ENCODE peak calls at places on chromosomes 16 and 17, in six cellular contexts. M is CD4-positive, alpha-beta T cell; L is Caco-2; K is left ventricle myocardium inferior; J is BJ; R is AG04450. I is an unnamed sample.

GRCh38 chr16:81446318-81447275 is 2.0 kb downstream of the CMIP start:
- DNase-seq in R (no peak), M (no peak), K (no peak), L (no peak), J (no peak), I (no peak)

GRCh38 chr16:3876695-3877094 is 3.8 kb downstream of the CREBBP start:
- DNase-seq in J (no peak), M (no peak), R (no peak), K (no peak), L (no peak), I (no peak)

GRCh38 chr17:76543482-76544122 is 3.8 kb downstream of the PRCD start:
- DNase-seq in L (no peak), M (no peak), R (no peak), J (no peak), K (peak; percentile 21), I (no peak)

GRCh38 chr17:41538565-41538991 is 10.5 kb upstream of the KRT19 start:
- DNase-seq in J (no peak), R (no peak), L (no peak), M (no peak), K (no peak), I (no peak)

GRCh38 chr16:78775161-78775561 is 675.7 kb downstream of the WWOX start:
- DNase-seq in L (no peak), M (no peak), K (no peak), R (no peak), J (no peak), I (no peak)

GRCh38 chr17:7173687-7174602 is 5.2 kb downstream of the ASGR1 start:
- DNase-seq in K (peak; percentile 55), L (no peak), R (no peak), M (peak; percentile 38), J (no peak), I (no peak)

GRCh38 chr16:56793504-56793903 is 63.6 kb downstream of the NUP93 start:
- DNase-seq in K (no peak), J (no peak), L (peak; percentile 50), M (no peak), R (no peak), I (no peak)

GRCh38 chr17:81641825-81642489 is 5.0 kb downstream of the TSPAN10 start:
- DNase-seq in J (no peak), R (peak; percentile 29), L (no peak), K (no peak), M (no peak), I (peak; percentile 75)

GRCh38 chr16:27703545-27703944 is 153.6 kb downstream of the KATNIP start:
- DNase-seq in L (no peak), R (no peak), J (no peak), K (no peak), M (no peak), I (peak; percentile 23)

GRCh38 chr17:13498184-13498583 is 103.5 kb downstream of the HS3ST3A1 start:
- DNase-seq in K (no peak), L (no peak), R (no peak), J (no peak), M (no peak), I (no peak)

GRCh38 chr16:10616744-10617640 is 36.6 kb upstream of the EMP2 start:
- DNase-seq in L (peak; percentile 49), M (no peak), J (no peak), K (peak; percentile 74), R (no peak), I (no peak)

GRCh38 chr17:31587462-31587861 is 196.0 kb downstream of the RAB11FIP4 start:
- DNase-seq in K (no peak), L (no peak), M (no peak), R (no peak), J (no peak), I (no peak)

GRCh38 chr16:4081577-4082021 is 34.6 kb downstream of the ADCY9 start:
- DNase-seq in R (no peak), M (no peak), L (no peak), J (no peak), K (no peak), I (no peak)

GRCh38 chr17:71828182-71828596 is 292.6 kb upstream of the SOX9 start:
- DNase-seq in J (peak; percentile 14), R (no peak), K (no peak), L (no peak), M (no peak), I (no peak)

GRCh38 chr16:53881371-53881770 is 177.4 kb downstream of the FTO start:
- DNase-seq in K (no peak), R (peak; percentile 27), L (peak; percentile 91), M (no peak), J (no peak), I (no peak)

GRCh38 chr16:68972008-68972407 is 128.7 kb downstream of the TANGO6 start:
- DNase-seq in M (no peak), L (peak; percentile 13), K (no peak), R (no peak), J (no peak), I (no peak)

GRCh38 chr16:25006504-25007055 is 8.6 kb downstream of the ARHGAP17 start:
- DNase-seq in K (no peak), R (no peak), L (peak; percentile 35), M (no peak), J (no peak), I (no peak)

GRCh38 chr17:59762022-59762825 is 54.8 kb downstream of the VMP1 start:
- DNase-seq in M (no peak), R (no peak), J (no peak), K (no peak), L (no peak), I (peak; percentile 80)

GRCh38 chr17:41518789-41519449 is at the start of gene KRT15:
- DNase-seq in J (no peak), R (no peak), M (no peak), K (no peak), L (no peak), I (no peak)

GRCh38 chr17:13864551-13864950 is 204.8 kb upstream of the COX10 start:
- DNase-seq in L (no peak), M (no peak), K (no peak), J (peak; percentile 3), R (no peak), I (no peak)

GRCh38 chr16:47413041-47413440 is 47.8 kb downstream of the ITFG1 start:
- DNase-seq in M (no peak), K (no peak), L (no peak), J (no peak), R (no peak), I (no peak)

GRCh38 chr16:79862601-79863000 is 262.1 kb upstream of the MAF start:
- DNase-seq in M (no peak), L (no peak), K (no peak), J (no peak), R (no peak), I (no peak)

GRCh38 chr17:81096741-81097133 is 61.8 kb downstream of the BAIAP2 start:
- DNase-seq in L (no peak), K (no peak), J (no peak), R (no peak), M (no peak), I (no peak)

GRCh38 chr17:71511266-71511995 is 609.4 kb upstream of the SOX9 start:
- DNase-seq in K (no peak), R (no peak), L (no peak), J (no peak), M (no peak), I (no peak)

GRCh38 chr17:28827672-28828071 is 14.9 kb downstream of the FAM222B start:
- DNase-seq in K (no peak), J (no peak), R (no peak), L (no peak), M (no peak), I (no peak)

GRCh38 chr17:205176-205538 is 23.7 kb upstream of the DOC2B start:
- DNase-seq in L (no peak), J (no peak), R (no peak), M (no peak), K (no peak), I (no peak)

GRCh38 chr16:69820926-69821541 is 58.9 kb downstream of the WWP2 start:
- DNase-seq in J (peak; percentile 24), R (no peak), L (no peak), M (no peak), K (no peak), I (peak; percentile 53)

GRCh38 chr17:30218689-30219266 is 16.7 kb downstream of the SLC6A4 start:
- DNase-seq in M (no peak), J (no peak), R (no peak), L (no peak), K (no peak), I (no peak)
- H3K27me3 ChIP-seq in M (no peaks in the 10 kb centered on the region), J (peaks cover 4% of the 10 kb centered on the region), R (peaks cover 39% of the 10 kb centered on the region), L (no peaks in the 10 kb centered on the region), K (peaks cover 6% of the 10 kb centered on the region), I (no peaks in the 10 kb centered on the region)

GRCh38 chr16:67156146-67156844 is 3.4 kb downstream of the TRADD start:
- DNase-seq in J (no peak), K (no peak), L (no peak), R (no peak), M (no peak), I (no peak)
- H3K27me3 ChIP-seq in J (no peaks in the 10 kb centered on the region), K (no peaks in the 10 kb centered on the region), L (no peaks in the 10 kb centered on the region), R (peaks cover 15% of the 10 kb centered on the region), M (peaks cover under 1% of the 10 kb centered on the region), I (no peaks in the 10 kb centered on the region)

GRCh38 chr17:45700171-45701090 is 83.7 kb upstream of the CRHR1 start:
- DNase-seq in K (no peak), J (no peak), R (no peak), M (no peak), L (no peak), I (no peak)

GRCh38 chr17:45693792-45694191 is 90.3 kb upstream of the CRHR1 start:
- DNase-seq in J (no peak), R (no peak), L (no peak), M (no peak), K (no peak), I (no peak)

GRCh38 chr17:45692661-45693060 is 91.5 kb upstream of the CRHR1 start:
- DNase-seq in R (no peak), J (no peak), L (no peak), K (no peak), M (no peak), I (no peak)

GRCh38 chr17:45697076-45697475 is 87.0 kb upstream of the CRHR1 start:
- DNase-seq in R (no peak), M (no peak), L (no peak), K (no peak), J (no peak), I (no peak)

DNA sequence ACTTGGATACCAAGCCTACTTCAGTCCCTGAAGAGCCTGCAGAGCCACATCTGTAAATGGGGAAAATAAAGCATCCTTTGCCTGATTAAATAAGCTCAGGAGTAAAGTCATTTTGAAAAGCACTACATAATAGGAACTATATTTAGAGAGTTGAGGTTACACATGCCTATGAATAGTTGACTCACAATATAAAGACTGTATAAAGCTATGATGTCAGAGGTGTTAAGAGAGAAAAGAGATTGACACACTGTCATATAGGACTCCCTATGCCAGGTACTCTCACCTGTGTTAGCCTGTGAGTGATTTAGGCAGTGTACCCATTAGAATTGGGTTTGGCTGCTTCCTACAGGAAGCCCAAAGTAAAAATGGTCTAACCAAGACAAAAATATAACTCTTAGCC is 87.7 kb upstream of the CRHR1 start:
- DNase-seq in M (no peak), L (no peak), R (no peak), J (no peak), K (no peak), I (no peak)
- H3K27me3 ChIP-seq in M (peaks cover 41% of the 10 kb centered on the region), L (no peaks in the 10 kb centered on the region), R (peaks cover 5% of the 10 kb centered on the region), J (peaks cover 5% of the 10 kb centered on the region), K (peaks cover 97% of the 10 kb centered on the region), I (peaks cover 47% of the 10 kb centered on the region)

GRCh38 chr16:84038491-84038890 is 4.1 kb downstream of the SLC38A8 start:
- DNase-seq in R (no peak), M (no peak), J (no peak), L (no peak), K (no peak), I (no peak)
- H3K27me3 ChIP-seq in R (peaks cover 56% of the 10 kb centered on the region), M (no peaks in the 10 kb centered on the region), J (peaks cover 38% of the 10 kb centered on the region), L (no peaks in the 10 kb centered on the region), K (peaks cover 29% of the 10 kb centered on the region), I (peaks cover 50% of the 10 kb centered on the region)

GRCh38 chr17:65583921-65584603 is 22.6 kb upstream of the AXIN2 start:
- DNase-seq in J (no peak), K (peak; percentile 34), R (no peak), L (no peak), M (no peak), I (no peak)
- H3K27me3 ChIP-seq in J (no peaks in the 10 kb centered on the region), K (no peaks in the 10 kb centered on the region), R (peaks cover 8% of the 10 kb centered on the region), L (no peaks in the 10 kb centered on the region), M (no peaks in the 10 kb centered on the region), I (no peaks in the 10 kb centered on the region)